ENCODE peak calls at places on chromosome 4, in eight cellular contexts. W is dorsolateral prefrontal cortex, B is uterus, U is pancreas, M is lower leg skin, G is Caco-2, R is cardiac fibroblast, T is HL-60. F is an unnamed sample.

GRCh38 chr4:152187693-152188092 is 348.2 kb downstream of the FBXW7 start:
- DNase-seq in M (no peak), R (no peak), U (no peak), G (no peak), T (no peak), B (no peak), W (no peak), F (peak; percentile 15)

GRCh38 chr4:10008208-10009005 is 12.9 kb downstream of the SLC2A9 start:
- DNase-seq in R (peak; percentile 60), M (no peak), G (no peak), T (no peak), B (no peak), W (no peak), U (no peak), F (peak; percentile 2)

GRCh38 chr4:141912831-141913230 is 276.4 kb downstream of the IL15 start:
- DNase-seq in B (no peak), W (no peak), R (no peak), G (no peak), M (no peak), U (no peak), T (no peak), F (no peak)

GRCh38 chr4:52358855-52359254 is 300.2 kb downstream of the USP46 start:
- DNase-seq in R (no peak), W (no peak), M (no peak), U (peak; percentile 48), B (no peak), G (no peak), T (no peak), F (peak; percentile 38)

GRCh38 chr4:146087856-146088255 is 87.7 kb upstream of the LSM6 start:
- DNase-seq in T (no peak), M (no peak), G (no peak), B (no peak), U (no peak), W (no peak), R (no peak), F (no peak)

GRCh38 chr4:95289028-95289634 is 259.6 kb downstream of the UNC5C start:
- DNase-seq in T (no peak), M (no peak), B (no peak), W (no peak), G (no peak), R (peak; percentile 72), U (no peak), F (peak; percentile 35)

GRCh38 chr4:47471064-47471463 is 7.6 kb upstream of the COMMD8 start:
- DNase-seq in T (no peak), M (no peak), W (no peak), G (no peak), B (no peak), R (no peak), U (no peak), F (no peak)

GRCh38 chr4:8280876-8281440 is 11.4 kb downstream of the HTRA3 start:
- DNase-seq in G (no peak), M (no peak), T (no peak), W (no peak), U (no peak), R (no peak), B (no peak), F (no peak)

GRCh38 chr4:2047781-2048581 is 11.1 kb upstream of the NAT8L start:
- DNase-seq in T (no peak), R (no peak), U (no peak), B (no peak), G (no peak), M (peak; percentile 72), W (no peak), F (no peak)

GRCh38 chr4:152348670-152349069 is 187.2 kb downstream of the FBXW7 start:
- DNase-seq in G (no peak), W (peak; percentile 23), R (peak; percentile 17), B (no peak), T (no peak), U (no peak), M (no peak), F (peak; percentile 16)

GRCh38 chr4:3207531-3208037 is 41.4 kb upstream of the MSANTD1 start:
- DNase-seq in T (peak; percentile 47), B (no peak), W (no peak), G (no peak), U (no peak), R (peak; percentile 49), M (peak; percentile 15), F (no peak)

GRCh38 chr4:28225005-28225404 is 1364.4 kb downstream of the STIM2 start:
- DNase-seq in U (no peak), W (no peak), G (peak; percentile 63), R (peak; percentile 74), M (no peak), B (no peak), T (no peak), F (peak; percentile 26)

GRCh38 chr4:180240670-180241069 is 2002.5 kb upstream of the TENM3 start:
- DNase-seq in W (no peak), T (no peak), U (no peak), R (no peak), G (no peak), B (no peak), M (no peak), F (no peak)

GRCh38 chr4:122476745-122477144 is 20.2 kb upstream of the IL2 start:
- DNase-seq in B (no peak), M (no peak), R (no peak), G (no peak), W (no peak), U (no peak), T (no peak), F (no peak)

GRCh38 chr4:36363024-36363423 is 81.6 kb downstream of the DTHD1 start:
- DNase-seq in G (no peak), T (no peak), W (no peak), M (no peak), U (no peak), B (no peak), R (peak; percentile 18), F (peak; percentile 27)

GRCh38 chr4:178395798-178396197 is 953.6 kb upstream of the AGA start:
- DNase-seq in B (no peak), T (no peak), R (no peak), G (no peak), M (no peak), W (no peak), U (no peak), F (no peak)

GRCh38 chr4:174086829-174087799 is 196.4 kb downstream of the FBXO8 start:
- DNase-seq in M (no peak), B (no peak), U (no peak), T (no peak), W (no peak), G (no peak), R (no peak), F (no peak)

GRCh38 chr4:123856689-123857545 is 460.3 kb downstream of the SPRY1 start:
- DNase-seq in T (no peak), R (peak; percentile 65), W (no peak), M (no peak), G (peak; percentile 47), B (no peak), U (no peak), F (peak; percentile 51)

GRCh38 chr4:138034871-138035270 is 207.3 kb downstream of the SLC7A11 start:
- DNase-seq in B (no peak), R (peak; percentile 91), T (no peak), G (no peak), M (no peak), W (no peak), U (no peak), F (no peak)

GRCh38 chr4:52748432-52748831 is 2.8 kb downstream of the ERVMER34-1 start:
- DNase-seq in R (no peak), U (no peak), M (no peak), T (no peak), G (no peak), W (no peak), B (no peak), F (no peak)

DNA sequence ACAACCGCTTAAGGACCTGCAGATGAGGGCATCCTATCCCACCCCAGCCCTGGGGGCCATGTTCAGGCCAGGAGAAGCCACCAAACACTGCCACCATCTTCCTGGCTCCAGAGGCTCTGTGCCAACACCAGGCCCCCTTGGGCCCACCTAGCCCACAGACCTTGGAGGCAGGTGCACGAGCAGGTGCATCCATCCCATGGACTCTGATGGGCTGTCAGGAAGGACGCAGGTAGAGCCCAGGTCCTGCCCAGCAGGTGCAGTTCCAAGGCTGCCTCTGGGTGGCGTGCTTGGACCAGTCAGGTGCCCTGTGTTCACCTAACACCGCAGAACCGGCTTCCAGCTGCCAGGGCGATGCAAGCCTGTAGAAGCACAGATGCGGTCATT is 22.8 kb upstream of the PDE6B start:
- DNase-seq in U (peak; percentile 63), R (peak; percentile 25), T (no peak), W (peak; percentile 58), G (peak; percentile 72), M (peak; percentile 90), B (no peak), F (no peak)
- TF ChIP-seq CTCF in U (peak; percentile 30), R (peak; percentile 42), T (no peak), W (peak; percentile 70), G (peak; percentile 62), M (no peak), B (no peak), F (no peak)

GRCh38 chr4:93232883-93233282 is 595.7 kb upstream of the ATOH1 start:
- DNase-seq in W (no peak), T (no peak), M (no peak), B (no peak), U (no peak), G (no peak), R (no peak), F (no peak)
- H3K4me3 ChIP-seq in W (no peak overlapping the region), T (no peak overlapping the region), M (no peak overlapping the region), B (no peak overlapping the region), U (no peak overlapping the region), G (no peak overlapping the region), R (no peak overlapping the region), F (no peak overlapping the region)

GRCh38 chr4:107037188-107037587 is 1.1 kb upstream of the DKK2 start:
- DNase-seq in G (no peak), U (no peak), R (peak; percentile 40), W (peak; percentile 53), T (peak; percentile 22), M (peak; percentile 90), B (peak; percentile 35), F (peak; percentile 56)
- TF ChIP-seq CTCF in G (no peak), U (no peak), R (peak; percentile 58), W (peak; percentile 51), T (peak; percentile 56), M (no peak), B (no peak), F (peak; percentile 83)

GRCh38 chr4:155818639-155819038 is 47.4 kb downstream of the ASIC5 start:
- DNase-seq in G (no peak), R (peak; percentile 8), M (no peak), T (no peak), W (no peak), B (no peak), U (no peak), F (no peak)
- H3K4me3 ChIP-seq in G (no peak overlapping the region), R (no peak overlapping the region), M (no peak overlapping the region), T (no peak overlapping the region), W (no peak overlapping the region), B (no peak overlapping the region), U (no peak overlapping the region), F (no peak overlapping the region)